ENCODE peak calls at places on chromosome 6, in seven cellular contexts. E is ovary, D is AG09309, Z is type B pancreatic cell, P is ascending aorta, G is HFFc6, V is fibroblast of mammary gland. C is an unnamed sample.

GRCh38 chr6:138404666-138405337 is 779 bp downstream of the HEBP2 start:
- DNase-seq in E (peak; percentile 34), D (no peak), Z (no peak), P (no peak), G (no peak), V (no peak), C (peak; percentile 33)

GRCh38 chr6:142885182-142885867 is 59.7 kb downstream of the HIVEP2 start:
- DNase-seq in E (peak; percentile 67), D (peak; percentile 78), Z (no peak), P (no peak), G (peak; percentile 93), V (peak; percentile 99), C (peak; percentile 35)

GRCh38 chr6:110178626-110179405 is 654 bp downstream of the WASF1 start:
- DNase-seq in E (peak; percentile 56), D (peak; percentile 29), Z (peak; percentile 76), P (no peak), G (peak; percentile 53), V (peak; percentile 67), C (peak; percentile 42)

GRCh38 chr6:138287144-138287955 is 69.1 kb upstream of the PBOV1 start:
- DNase-seq in E (no peak), D (no peak), Z (no peak), P (no peak), G (peak; percentile 42), V (peak; percentile 12), C (peak; percentile 32)

GRCh38 chr6:593139-593906 is 63.6 kb downstream of the HUS1B start:
- DNase-seq in E (peak; percentile 64), D (no peak), Z (no peak), P (no peak), G (peak; percentile 44), V (peak; percentile 61), C (peak; percentile 67)

GRCh38 chr6:138229663-138230194 is 11.4 kb upstream of the PBOV1 start:
- DNase-seq in E (no peak), D (no peak), Z (no peak), P (no peak), G (no peak), V (no peak), C (no peak)

GRCh38 chr6:161242779-161243693 is 30.8 kb downstream of the AGPAT4 start:
- DNase-seq in E (no peak), D (peak; percentile 86), Z (peak; percentile 43), P (no peak), G (no peak), V (peak; percentile 92), C (peak; percentile 22)

GRCh38 chr6:105369145-105369544 is 33.7 kb downstream of the PREP start:
- DNase-seq in E (no peak), D (no peak), Z (no peak), P (no peak), G (no peak), V (no peak), C (no peak)

GRCh38 chr6:107740496-107741190 is 83.5 kb downstream of the SCML4 start:
- DNase-seq in E (no peak), D (no peak), Z (no peak), P (no peak), G (no peak), V (no peak), C (no peak)

GRCh38 chr6:137001287-137001976 is 43.3 kb downstream of the IL20RA start:
- DNase-seq in E (no peak), D (no peak), Z (no peak), P (no peak), G (no peak), V (no peak), C (peak; percentile 11)

GRCh38 chr6:169529931-169530761 is 171.7 kb downstream of the WDR27 start:
- DNase-seq in E (no peak), D (peak; percentile 74), Z (no peak), P (no peak), G (peak; percentile 84), V (peak; percentile 92), C (no peak)

GRCh38 chr6:143222758-143223334 is 162.2 kb downstream of the AIG1 start:
- DNase-seq in E (no peak), D (no peak), Z (no peak), P (no peak), G (no peak), V (no peak), C (no peak)

GRCh38 chr6:35317483-35318199 is 20.0 kb downstream of the DEF6 start:
- DNase-seq in E (no peak), D (no peak), Z (peak; percentile 65), P (no peak), G (no peak), V (no peak), C (peak; percentile 46)

GRCh38 chr6:43285832-43286231 is 12.2 kb upstream of the SLC22A7 start:
- DNase-seq in E (no peak), D (no peak), Z (no peak), P (no peak), G (no peak), V (no peak), C (no peak)

GRCh38 chr6:43287717-43288679 is 10.1 kb upstream of the SLC22A7 start:
- DNase-seq in E (no peak), D (no peak), Z (no peak), P (no peak), G (no peak), V (no peak), C (no peak)

GRCh38 chr6:43285415-43285814 is 12.6 kb upstream of the SLC22A7 start:
- DNase-seq in E (no peak), D (no peak), Z (no peak), P (no peak), G (no peak), V (no peak), C (no peak)

GRCh38 chr6:43286456-43286994 is 11.5 kb upstream of the SLC22A7 start:
- DNase-seq in E (no peak), D (no peak), Z (no peak), P (no peak), G (no peak), V (no peak), C (no peak)

GRCh38 chr6:43286995-43287716 is 10.9 kb upstream of the SLC22A7 start:
- DNase-seq in E (no peak), D (no peak), Z (no peak), P (no peak), G (no peak), V (no peak), C (no peak)
- TF ChIP-seq CTCF in E (no peak), D (peak; percentile 25), Z (peak; percentile 32), P (no peak), G (no peak), V (peak; percentile 6), C (peak; percentile 42)

DNA sequence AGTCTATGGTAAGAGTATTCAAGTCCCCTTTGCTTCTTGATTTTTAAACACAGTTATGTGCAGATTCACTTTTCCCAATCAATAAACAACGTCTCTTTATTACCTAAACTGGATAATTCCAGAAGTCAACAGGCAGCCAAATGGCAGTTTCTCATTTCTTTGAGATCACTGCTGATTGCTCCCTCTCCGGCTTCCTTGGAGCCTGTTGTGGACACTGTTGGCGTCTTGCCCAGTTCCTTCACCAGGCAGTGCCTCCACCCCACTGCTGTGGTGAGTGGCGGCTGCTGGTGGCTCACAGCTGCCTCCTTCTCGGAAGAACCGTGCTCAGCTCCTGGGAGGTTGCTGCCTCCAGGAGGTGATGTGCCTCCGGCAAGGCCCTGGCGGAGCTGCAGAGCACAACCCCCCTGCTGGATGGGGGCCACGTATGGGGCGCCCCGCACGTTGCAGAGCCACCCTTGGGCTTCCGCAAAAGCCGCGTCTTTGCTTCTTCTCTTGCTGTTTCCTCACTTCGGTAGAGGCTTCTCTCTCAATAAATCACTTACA is 105.1 kb upstream of the CNKSR3 start:
- DNase-seq in E (peak; percentile 48), D (no peak), Z (no peak), P (no peak), G (no peak), V (peak; percentile 22), C (no peak)
- TF ChIP-seq CTCF in E (no peak), D (no peak), Z (no peak), P (no peak), G (no peak), V (no peak), C (no peak)

GRCh38 chr6:36594029-36594815 is at the start of gene SRSF3:
- DNase-seq in E (peak; percentile 97), D (peak; percentile 90), Z (peak; percentile 98), P (peak; percentile 87), G (peak; percentile 98), V (peak; percentile 98), C (peak; percentile 93)
- TF ChIP-seq CTCF in E (peak; percentile 73), D (peak; percentile 41), Z (peak; percentile 63), P (peak; percentile 49), G (peak; percentile 76), V (no peak), C (no peak)

DNA sequence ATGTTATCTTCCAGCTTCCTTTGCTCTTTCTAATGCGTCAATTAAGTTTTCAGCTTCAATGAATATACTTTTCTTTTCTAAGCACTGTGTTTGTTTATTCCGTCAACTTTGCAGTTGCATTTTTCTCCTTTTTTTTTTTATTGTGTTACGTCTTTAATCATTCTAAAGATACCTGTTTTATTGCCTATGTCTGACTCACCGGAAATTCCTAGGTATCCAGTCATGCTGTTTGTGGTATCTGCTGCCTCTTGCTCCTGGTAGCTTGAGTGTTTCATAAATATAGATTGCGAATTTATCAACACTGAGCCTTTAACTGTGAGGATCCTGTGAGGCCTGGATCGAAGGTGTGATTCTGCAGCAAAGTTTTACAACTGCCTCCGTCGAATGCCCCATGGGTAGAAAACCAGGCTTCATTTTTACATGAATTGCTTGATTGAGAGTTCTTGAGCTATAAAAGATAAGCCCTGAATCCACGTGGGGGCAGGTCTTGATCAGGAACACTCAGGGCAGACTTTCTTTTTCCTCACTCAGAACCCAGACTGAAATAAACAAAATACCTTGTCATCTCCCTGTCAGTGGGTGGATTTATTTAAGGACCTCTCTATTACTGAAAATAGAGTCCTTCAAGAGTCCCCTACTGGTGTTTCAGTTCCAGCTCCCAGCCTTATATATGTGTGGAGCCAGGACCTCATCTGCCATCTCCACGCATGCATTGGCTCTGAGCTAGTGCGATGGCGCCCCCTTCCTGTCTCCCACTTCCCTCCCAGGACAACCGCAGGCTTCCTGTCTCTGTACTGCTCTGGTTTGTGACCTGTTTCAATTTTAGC is 60.1 kb upstream of the LRRC1 start:
- DNase-seq in E (no peak), D (peak; percentile 65), Z (no peak), P (no peak), G (peak; percentile 90), V (peak; percentile 57), C (peak; percentile 31)
- TF ChIP-seq CTCF in E (no peak), D (peak; percentile 27), Z (peak; percentile 40), P (no peak), G (peak; percentile 78), V (peak; percentile 39), C (peak; percentile 27)

GRCh38 chr6:100228437-100229424 is 234.7 kb upstream of the MCHR2 start:
- DNase-seq in E (no peak), D (no peak), Z (peak; percentile 72), P (no peak), G (peak; percentile 39), V (peak; percentile 59), C (peak; percentile 77)
- TF ChIP-seq CTCF in E (no peak), D (peak; percentile 30), Z (peak; percentile 49), P (no peak), G (peak; percentile 57), V (peak; percentile 31), C (no peak)

DNA sequence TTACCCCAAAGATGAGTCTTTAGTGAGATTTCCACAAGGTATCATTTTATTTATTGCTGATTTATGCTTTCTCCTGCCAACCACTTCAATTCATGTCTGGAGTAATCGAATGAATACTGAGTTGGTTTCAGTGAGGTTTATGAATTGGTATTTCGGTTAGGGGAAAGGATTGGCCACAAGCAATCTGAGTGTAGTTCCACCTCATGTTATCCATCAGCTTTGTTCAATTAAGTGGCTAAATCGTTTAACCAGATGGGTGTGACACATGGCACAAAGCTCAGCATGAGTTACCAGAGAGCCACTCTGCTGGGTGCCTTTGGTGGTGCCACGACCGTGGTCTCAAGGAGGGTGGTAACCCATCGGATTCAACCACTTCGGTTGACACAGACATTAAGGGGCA is 148.2 kb downstream of the FNDC1 start:
- DNase-seq in E (no peak), D (no peak), Z (no peak), P (no peak), G (no peak), V (no peak), C (no peak)
- TF ChIP-seq CTCF in E (no peak), D (no peak), Z (no peak), P (no peak), G (no peak), V (no peak), C (no peak)

GRCh38 chr6:127547215-127547614 is 28.1 kb upstream of the MTCL3 start:
- DNase-seq in E (no peak), D (no peak), Z (no peak), P (no peak), G (peak; percentile 22), V (peak; percentile 18), C (no peak)
- TF ChIP-seq CTCF in E (no peak), D (peak; percentile 38), Z (peak; percentile 60), P (no peak), G (peak; percentile 64), V (peak; percentile 37), C (peak; percentile 39)